ENCODE peak calls at places on chromosomes 16 and 17, in five cellular contexts. Y is stimulated activated CD8-positive, alpha-beta memory T cell treated with anti-CD3 and anti-CD28 coated beads, Interleukin-2, amount 100 ng/mL, for 48 hours; G is hypothalamus; F is HEK293T; V is HT1080. R is an unnamed sample.

GRCh38 chr17:15263680-15264079 is 1.4 kb downstream of the PMP22 start:
- DNase-seq in G (no peak), F (no peak), V (no peak), Y (no peak), R (no peak)

GRCh38 chr16:80509872-80510271 is 30.9 kb upstream of the DYNLRB2 start:
- DNase-seq in G (no peak), Y (no peak), V (peak), F (no peak), R (no peak)

GRCh38 chr16:59593256-59593655 is 859.1 kb upstream of the GOT2 start:
- DNase-seq in Y (no peak), V (peak), G (no peak), F (no peak), R (no peak)

GRCh38 chr17:75191584-75191983 is 8.8 kb upstream of the SUMO2 start:
- DNase-seq in Y (no peak), F (no peak), G (no peak), V (peak), R (no peak)

GRCh38 chr16:31464781-31465260 is 5.5 kb downstream of the ARMC5 start:
- DNase-seq in V (no peak), Y (no peak), F (no peak), G (no peak), R (no peak)

GRCh38 chr16:57773680-57774295 is 28.5 kb downstream of the KIFC3 start:
- DNase-seq in F (no peak), Y (no peak), G (no peak), V (peak), R (no peak)

GRCh38 chr16:58492066-58492465 is 7.9 kb upstream of the NDRG4 start:
- DNase-seq in F (no peak), Y (no peak), V (no peak), G (no peak), R (no peak)

GRCh38 chr16:68744744-68745280 is 7.7 kb downstream of the CDH1 start:
- DNase-seq in Y (no peak), V (no peak), F (no peak), G (no peak), R (no peak)

GRCh38 chr16:57775661-57776469 is 26.4 kb downstream of the KIFC3 start:
- DNase-seq in Y (no peak), V (no peak), G (peak), F (peak), R (no peak)

GRCh38 chr17:50902768-50903353 is 36.7 kb upstream of the TOB1 start:
- DNase-seq in G (no peak), Y (no peak), V (no peak), F (no peak), R (no peak)

GRCh38 chr16:74183601-74184365 is 112.8 kb upstream of the PSMD7 start:
- DNase-seq in Y (no peak), G (no peak), F (no peak), V (no peak), R (no peak)

GRCh38 chr17:70171159-70171558 is 1.8 kb downstream of the KCNJ2 start:
- DNase-seq in Y (no peak), G (no peak), V (no peak), F (no peak), R (no peak)